ENCODE peak calls at places on chromosome 1, in six cellular contexts. One of them, this sample, is unnamed.

GRCh38 chr1:112685913-112686312 is 11.5 kb downstream of the MOV10 start:
- DNase-seq in tibial nerve: no peak
- DNase-seq in stomach: no peak
- DNase-seq in A549: no peak
- DNase-seq in ovary: no peak
- DNase-seq in sigmoid colon: no peak
- DNase-seq in this sample: no peak

GRCh38 chr1:79215311-79215710 is 208.8 kb upstream of the ADGRL4 start:
- DNase-seq in tibial nerve: no peak
- DNase-seq in stomach: no peak
- DNase-seq in A549: no peak
- DNase-seq in ovary: no peak
- DNase-seq in sigmoid colon: no peak
- DNase-seq in this sample: no peak

GRCh38 chr1:160997323-160998038 is 23.5 kb downstream of the F11R start:
- DNase-seq in tibial nerve: peak; percentile 41
- DNase-seq in stomach: peak; percentile 83
- DNase-seq in A549: peak; percentile 86
- DNase-seq in ovary: peak; percentile 52
- DNase-seq in sigmoid colon: no peak
- DNase-seq in this sample: no peak

GRCh38 chr1:204685236-204686006 is at the start of gene LRRN2:
- DNase-seq in tibial nerve: no peak
- DNase-seq in stomach: no peak
- DNase-seq in A549: peak; percentile 60
- DNase-seq in ovary: no peak
- DNase-seq in sigmoid colon: peak; percentile 75
- DNase-seq in this sample: peak; percentile 86

GRCh38 chr1:171611306-171611705 is 10.7 kb upstream of the MYOCOS start:
- DNase-seq in tibial nerve: no peak
- DNase-seq in stomach: no peak
- DNase-seq in A549: no peak
- DNase-seq in ovary: no peak
- DNase-seq in sigmoid colon: no peak
- DNase-seq in this sample: no peak

GRCh38 chr1:181033128-181033798 is 520 bp upstream of the MR1 start:
- DNase-seq in tibial nerve: peak; percentile 57
- DNase-seq in stomach: no peak
- DNase-seq in A549: no peak
- DNase-seq in ovary: peak; percentile 24
- DNase-seq in sigmoid colon: peak; percentile 81
- DNase-seq in this sample: peak; percentile 73

GRCh38 chr1:55034476-55035133 is 4.7 kb upstream of the PCSK9 start:
- DNase-seq in tibial nerve: no peak
- DNase-seq in stomach: no peak
- DNase-seq in A549: no peak
- DNase-seq in ovary: no peak
- DNase-seq in sigmoid colon: no peak
- DNase-seq in this sample: no peak

GRCh38 chr1:44545961-44546360 is 128.3 kb downstream of the TMEM53 start:
- DNase-seq in tibial nerve: no peak
- DNase-seq in stomach: no peak
- DNase-seq in A549: no peak
- DNase-seq in ovary: no peak
- DNase-seq in sigmoid colon: no peak
- DNase-seq in this sample: no peak

GRCh38 chr1:56522680-56523079 is 56.7 kb downstream of the PLPP3 start:
- DNase-seq in tibial nerve: no peak
- DNase-seq in stomach: no peak
- DNase-seq in A549: no peak
- DNase-seq in ovary: peak; percentile 19
- DNase-seq in sigmoid colon: no peak
- DNase-seq in this sample: no peak

GRCh38 chr1:168635129-168635528 is 58.7 kb downstream of the XCL1 start:
- DNase-seq in tibial nerve: no peak
- DNase-seq in stomach: no peak
- DNase-seq in A549: no peak
- DNase-seq in ovary: no peak
- DNase-seq in sigmoid colon: no peak
- DNase-seq in this sample: no peak

GRCh38 chr1:230125633-230126528 is 58.8 kb downstream of the GALNT2 start:
- DNase-seq in tibial nerve: no peak
- DNase-seq in stomach: no peak
- DNase-seq in A549: no peak
- DNase-seq in ovary: no peak
- DNase-seq in sigmoid colon: no peak
- DNase-seq in this sample: no peak

GRCh38 chr1:21251773-21252471 is 38.3 kb downstream of the ECE1 start:
- DNase-seq in tibial nerve: peak; percentile 77
- DNase-seq in stomach: peak; percentile 80
- DNase-seq in A549: peak; percentile 64
- DNase-seq in ovary: peak; percentile 37
- DNase-seq in sigmoid colon: peak; percentile 82
- DNase-seq in this sample: no peak

GRCh38 chr1:207810173-207810572 is 58.3 kb downstream of the CD46 start:
- DNase-seq in tibial nerve: peak; percentile 3
- DNase-seq in stomach: no peak
- DNase-seq in A549: no peak
- DNase-seq in ovary: no peak
- DNase-seq in sigmoid colon: no peak
- DNase-seq in this sample: no peak

GRCh38 chr1:214492405-214493075 is 58.9 kb downstream of the PTPN14 start:
- DNase-seq in tibial nerve: no peak
- DNase-seq in stomach: no peak
- DNase-seq in A549: no peak
- DNase-seq in ovary: no peak
- DNase-seq in sigmoid colon: no peak
- DNase-seq in this sample: no peak

DNA sequence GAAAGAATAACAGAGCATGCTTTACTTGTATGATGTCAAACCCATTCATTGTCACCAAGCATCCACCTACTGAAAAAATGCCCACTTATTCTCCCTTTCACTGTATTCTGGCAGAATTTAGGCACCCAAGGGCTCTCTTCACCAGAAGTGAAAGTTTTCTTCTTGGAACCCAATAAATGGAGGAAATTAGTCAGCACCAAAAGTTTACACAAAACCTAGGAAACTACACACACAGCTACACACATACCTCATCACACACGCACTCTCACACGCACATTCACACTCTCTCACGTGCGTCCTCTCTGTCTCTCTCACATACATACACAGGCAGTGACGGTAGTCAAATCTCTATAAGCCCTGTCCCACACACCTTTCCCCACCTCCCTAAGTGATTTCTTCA is 37.6 kb downstream of the MCOLN2 start:
- DNase-seq in tibial nerve: no peak
- DNase-seq in stomach: no peak
- DNase-seq in A549: no peak
- DNase-seq in ovary: no peak
- DNase-seq in sigmoid colon: no peak
- DNase-seq in this sample: no peak
- TF ChIP-seq EP300 in tibial nerve: no peak
- TF ChIP-seq EP300 in stomach: no peak
- TF ChIP-seq EP300 in A549: no peak
- TF ChIP-seq EP300 in ovary: no peak
- TF ChIP-seq EP300 in sigmoid colon: no peak
- TF ChIP-seq EP300 in this sample: no peak

GRCh38 chr1:33098371-33098770 is 17.4 kb downstream of the AZIN2 start:
- DNase-seq in tibial nerve: no peak
- DNase-seq in stomach: no peak
- DNase-seq in A549: no peak
- DNase-seq in ovary: no peak
- DNase-seq in sigmoid colon: no peak
- DNase-seq in this sample: no peak

GRCh38 chr1:33097137-33097611 is 16.2 kb downstream of the AZIN2 start:
- DNase-seq in tibial nerve: no peak
- DNase-seq in stomach: no peak
- DNase-seq in A549: no peak
- DNase-seq in ovary: no peak
- DNase-seq in sigmoid colon: no peak
- DNase-seq in this sample: no peak

GRCh38 chr1:33096358-33097005 is 15.5 kb downstream of the AZIN2 start:
- DNase-seq in tibial nerve: no peak
- DNase-seq in stomach: peak; percentile 39
- DNase-seq in A549: no peak
- DNase-seq in ovary: peak; percentile 31
- DNase-seq in sigmoid colon: no peak
- DNase-seq in this sample: no peak

GRCh38 chr1:33097762-33098161 is 16.8 kb downstream of the AZIN2 start:
- DNase-seq in tibial nerve: no peak
- DNase-seq in stomach: no peak
- DNase-seq in A549: no peak
- DNase-seq in ovary: no peak
- DNase-seq in sigmoid colon: no peak
- DNase-seq in this sample: no peak

GRCh38 chr1:33099290-33100118 is 18.6 kb downstream of the AZIN2 start:
- DNase-seq in tibial nerve: peak; percentile 57
- DNase-seq in stomach: peak; percentile 34
- DNase-seq in A549: no peak
- DNase-seq in ovary: no peak
- DNase-seq in sigmoid colon: no peak
- DNase-seq in this sample: peak; percentile 80
- TF ChIP-seq EP300 in tibial nerve: peak; percentile 73
- TF ChIP-seq EP300 in stomach: no peak
- TF ChIP-seq EP300 in A549: no peak
- TF ChIP-seq EP300 in ovary: no peak
- TF ChIP-seq EP300 in sigmoid colon: no peak
- TF ChIP-seq EP300 in this sample: no peak

GRCh38 chr1:22440582-22440981 is 11.1 kb upstream of the ZBTB40 start:
- DNase-seq in tibial nerve: no peak
- DNase-seq in stomach: no peak
- DNase-seq in A549: no peak
- DNase-seq in ovary: no peak
- DNase-seq in sigmoid colon: no peak
- DNase-seq in this sample: no peak
- TF ChIP-seq EP300 in tibial nerve: no peak
- TF ChIP-seq EP300 in stomach: no peak
- TF ChIP-seq EP300 in A549: no peak
- TF ChIP-seq EP300 in ovary: no peak
- TF ChIP-seq EP300 in sigmoid colon: no peak
- TF ChIP-seq EP300 in this sample: no peak

GRCh38 chr1:58592521-58593134 is 15.6 kb upstream of the TACSTD2 start:
- DNase-seq in tibial nerve: no peak
- DNase-seq in stomach: peak; percentile 77
- DNase-seq in A549: peak; percentile 11
- DNase-seq in ovary: peak; percentile 42
- DNase-seq in sigmoid colon: peak; percentile 69
- DNase-seq in this sample: peak; percentile 91
- TF ChIP-seq EP300 in tibial nerve: peak; percentile 24
- TF ChIP-seq EP300 in stomach: no peak
- TF ChIP-seq EP300 in A549: no peak
- TF ChIP-seq EP300 in ovary: no peak
- TF ChIP-seq EP300 in sigmoid colon: no peak
- TF ChIP-seq EP300 in this sample: no peak

GRCh38 chr1:231625975-231626534 is 535 bp upstream of the DISC1 start:
- DNase-seq in tibial nerve: no peak
- DNase-seq in stomach: no peak
- DNase-seq in A549: no peak
- DNase-seq in ovary: no peak
- DNase-seq in sigmoid colon: no peak
- DNase-seq in this sample: no peak

GRCh38 chr1:231626951-231627614 is 493 bp downstream of the DISC1 start:
- DNase-seq in tibial nerve: peak; percentile 65
- DNase-seq in stomach: peak; percentile 49
- DNase-seq in A549: peak; percentile 39
- DNase-seq in ovary: peak; percentile 48
- DNase-seq in sigmoid colon: peak; percentile 84
- DNase-seq in this sample: peak; percentile 69

GRCh38 chr1:231628207-231628876 is 1.8 kb downstream of the DISC1 start:
- DNase-seq in tibial nerve: no peak
- DNase-seq in stomach: no peak
- DNase-seq in A549: no peak
- DNase-seq in ovary: no peak
- DNase-seq in sigmoid colon: no peak
- DNase-seq in this sample: no peak

GRCh38 chr1:231629132-231629531 is 2.5 kb downstream of the DISC1 start:
- DNase-seq in tibial nerve: peak; percentile 49
- DNase-seq in stomach: no peak
- DNase-seq in A549: no peak
- DNase-seq in ovary: peak; percentile 26
- DNase-seq in sigmoid colon: peak; percentile 70
- DNase-seq in this sample: no peak

GRCh38 chr1:231626535-231626950 is at the start of gene DISC1:
- DNase-seq in tibial nerve: peak; percentile 81
- DNase-seq in stomach: peak; percentile 84
- DNase-seq in A549: peak; percentile 67
- DNase-seq in ovary: peak; percentile 87
- DNase-seq in sigmoid colon: peak; percentile 93
- DNase-seq in this sample: peak; percentile 96
- TF ChIP-seq EP300 in tibial nerve: peak; percentile 73
- TF ChIP-seq EP300 in stomach: no peak
- TF ChIP-seq EP300 in A549: no peak
- TF ChIP-seq EP300 in ovary: no peak
- TF ChIP-seq EP300 in sigmoid colon: no peak
- TF ChIP-seq EP300 in this sample: no peak

DNA sequence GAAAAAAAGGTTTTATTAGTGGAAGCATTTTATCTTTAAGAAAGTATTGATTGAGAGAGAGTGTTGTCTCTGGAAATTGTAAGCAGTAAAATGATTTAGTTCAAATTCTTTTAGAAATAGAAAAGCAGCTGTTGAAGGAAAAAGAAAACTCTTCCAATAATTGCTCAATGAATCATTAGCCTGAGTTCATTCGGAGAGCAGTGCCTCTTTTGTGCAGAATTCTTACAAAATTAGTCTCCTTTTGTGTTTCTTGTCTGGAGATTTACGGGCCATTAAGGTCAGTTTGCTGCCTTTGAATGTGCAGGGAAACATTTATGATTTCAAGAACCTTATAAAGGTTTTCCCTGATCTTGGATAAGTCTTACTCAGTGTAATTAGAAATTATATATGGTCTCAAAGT is 49.2 kb downstream of the HHAT start:
- DNase-seq in tibial nerve: no peak
- DNase-seq in stomach: no peak
- DNase-seq in A549: no peak
- DNase-seq in ovary: no peak
- DNase-seq in sigmoid colon: no peak
- DNase-seq in this sample: no peak
- TF ChIP-seq EP300 in tibial nerve: no peak
- TF ChIP-seq EP300 in stomach: no peak
- TF ChIP-seq EP300 in A549: no peak
- TF ChIP-seq EP300 in ovary: no peak
- TF ChIP-seq EP300 in sigmoid colon: no peak
- TF ChIP-seq EP300 in this sample: no peak